ENCODE peak calls at places on chromosomes 6 and 20, in four cellular contexts. K is GM23338, P is heart left ventricle, O is psoas muscle. U is an unnamed sample.
A peak's percentile ranks its signal among the peaks of the same experiment; 100 is the strongest.

GRCh38 chr20:33490023-33490933 is at the start of gene CBFA2T2:
- DNase-seq in K (no peak), P (peak; percentile 72), O (peak; percentile 73), U (peak; percentile 83)

GRCh38 chr6:116447052-116447451 is 14.1 kb upstream of the CALHM6 start:
- DNase-seq in K (no peak), P (no peak), O (no peak), U (no peak)

GRCh38 chr6:131213501-131213990 is 78.3 kb downstream of the AKAP7 start:
- DNase-seq in K (no peak), P (no peak), O (no peak), U (no peak)

GRCh38 chr6:134281388-134281787 is 36.5 kb downstream of the SGK1 start:
- DNase-seq in K (no peak), P (no peak), O (no peak), U (no peak)

GRCh38 chr6:2378891-2379652 is 133.7 kb upstream of the GMDS start:
- DNase-seq in K (no peak), P (no peak), O (no peak), U (no peak)

GRCh38 chr20:54172856-54173652 is 732 bp downstream of the CYP24A1 start:
- DNase-seq in K (peak; percentile 77), P (no peak), O (no peak), U (no peak)

GRCh38 chr20:23419995-23420901 is 1.0 kb downstream of the NAPB start:
- DNase-seq in K (peak; percentile 20), P (peak; percentile 33), O (peak; percentile 49), U (peak; percentile 78)

GRCh38 chr6:30964075-30964474 is 19.4 kb upstream of the MUC21 start:
- DNase-seq in K (no peak), P (no peak), O (no peak), U (no peak)

GRCh38 chr6:41582540-41582939 is 36.4 kb downstream of the FOXP4 start:
- DNase-seq in K (no peak), P (no peak), O (no peak), U (no peak)

GRCh38 chr6:131059486-131059885 is 3.6 kb downstream of the EPB41L2 start:
- DNase-seq in K (no peak), P (no peak), O (no peak), U (no peak)

DNA sequence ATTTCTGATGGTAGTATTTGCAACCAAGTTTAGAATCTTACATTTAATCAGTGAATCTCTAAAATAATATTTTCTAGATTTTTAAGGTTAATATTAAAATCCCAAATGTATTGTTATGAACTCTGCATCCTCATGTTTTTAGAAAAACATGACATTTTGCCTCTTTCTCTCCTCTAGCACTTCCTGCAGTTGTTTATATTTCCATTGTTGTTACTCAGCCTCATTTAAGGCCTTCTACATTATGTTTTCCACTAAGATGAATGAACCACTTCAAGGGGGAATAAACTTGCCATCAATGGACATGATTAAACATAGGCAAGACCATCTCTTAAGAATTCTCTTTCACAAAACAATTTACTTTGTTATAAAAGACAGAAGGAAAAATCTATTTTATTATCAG is 333.5 kb upstream of the IRAK1BP1 start:
- DNase-seq in K (no peak), P (no peak), O (no peak), U (no peak)
- H3K4me1 ChIP-seq in K (no peaks in the 10 kb centered on the region), P (no peaks in the 10 kb centered on the region), O (no peaks in the 10 kb centered on the region), U (no peaks in the 10 kb centered on the region)

GRCh38 chr6:25009351-25009750 is 73.6 kb upstream of the RIPOR2 start:
- DNase-seq in K (no peak), P (no peak), O (no peak), U (no peak)

GRCh38 chr6:25012657-25013056 is 76.9 kb upstream of the RIPOR2 start:
- DNase-seq in K (no peak), P (no peak), O (no peak), U (no peak)

GRCh38 chr6:25010166-25010565 is 74.4 kb upstream of the RIPOR2 start:
- DNase-seq in K (no peak), P (no peak), O (no peak), U (no peak)

GRCh38 chr6:25013249-25013648 is 77.5 kb upstream of the RIPOR2 start:
- DNase-seq in K (peak; percentile 56), P (no peak), O (no peak), U (no peak)

GRCh38 chr6:25010917-25011625 is 75.3 kb upstream of the RIPOR2 start:
- DNase-seq in K (no peak), P (no peak), O (no peak), U (no peak)
- H3K4me1 ChIP-seq in K (peaks cover 5% of the 10 kb centered on the region), P (peaks cover 3% of the 10 kb centered on the region), O (no peaks in the 10 kb centered on the region), U (peaks cover 43% of the 10 kb centered on the region)

DNA sequence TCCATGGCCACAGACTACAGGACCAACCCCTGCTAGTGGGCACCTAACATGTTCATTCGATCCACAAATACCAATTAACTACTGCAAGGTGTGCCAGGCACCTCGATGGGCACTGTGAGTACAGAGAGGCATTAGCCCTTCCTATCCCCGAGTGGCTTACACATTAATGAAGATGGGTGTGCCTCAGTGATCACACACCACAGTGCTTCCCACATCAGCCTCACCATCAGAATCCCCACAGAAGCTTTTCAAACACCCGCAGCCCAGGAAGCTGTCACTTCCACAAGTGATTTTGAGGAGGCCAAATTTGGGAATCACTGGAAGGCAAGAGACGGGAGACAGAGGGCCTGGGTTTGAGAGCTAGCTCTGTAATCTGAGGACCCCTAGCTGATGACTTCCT is 23.7 kb downstream of the EZR start:
- DNase-seq in K (no peak), P (no peak), O (no peak), U (no peak)
- H3K4me1 ChIP-seq in K (peaks cover 58% of the 10 kb centered on the region), P (peaks cover 7% of the 10 kb centered on the region), O (peaks cover 16% of the 10 kb centered on the region), U (peaks cover 93% of the 10 kb centered on the region)

GRCh38 chr6:27138837-27139752 is 108.4 kb upstream of the PRSS16 start:
- DNase-seq in K (peak; percentile 97), P (peak; percentile 75), O (no peak), U (peak; percentile 60)
- H3K4me1 ChIP-seq in K (peaks cover 29% of the 10 kb centered on the region), P (no peaks in the 10 kb centered on the region), O (no peaks in the 10 kb centered on the region), U (peaks cover 26% of the 10 kb centered on the region)

DNA sequence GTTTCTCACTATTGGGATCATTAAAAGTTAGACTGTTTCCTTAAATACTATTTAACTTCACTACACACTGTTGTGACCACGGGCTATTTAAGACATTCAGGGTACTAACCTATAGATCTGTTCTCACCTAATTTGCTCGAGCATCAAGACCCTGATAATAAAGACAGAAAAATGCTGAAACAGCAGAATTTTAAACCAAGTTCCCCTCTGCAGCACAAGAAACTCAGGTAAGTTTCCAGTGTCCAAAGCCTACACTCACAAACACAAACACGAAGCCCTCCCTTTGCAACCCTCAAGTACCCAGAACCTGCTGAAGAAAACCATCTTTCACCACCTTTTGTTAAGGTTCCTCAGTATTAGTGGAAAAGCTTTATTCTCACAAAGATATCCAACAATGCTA is 4.0 kb downstream of the SNX5 start:
- DNase-seq in K (no peak), P (no peak), O (no peak), U (no peak)
- H3K4me1 ChIP-seq in K (peaks cover 66% of the 10 kb centered on the region), P (peaks cover 10% of the 10 kb centered on the region), O (peaks cover 61% of the 10 kb centered on the region), U (peaks cover 75% of the 10 kb centered on the region)

U was measured in lower lobe of right lung.